ENCODE peak calls at places on chromosomes 7 and 10, in seven cellular contexts. S, X, P, I, J, L and V are unnamed samples.

GRCh38 chr7:80189638-80190037 is 55.0 kb downstream of the GNAI1 start:
- DNase-seq in S (no peak), X (no peak), P (no peak), I (no peak), J (no peak), L (no peak), V (no peak)

GRCh38 chr10:27223964-27224363 is 16.6 kb downstream of the ACBD5 start:
- DNase-seq in S (no peak), X (peak; percentile 64), P (peak; percentile 62), I (peak; percentile 39), J (peak; percentile 38), L (peak; percentile 16), V (peak; percentile 73)

GRCh38 chr7:66847879-66848810 is 72.9 kb upstream of the TMEM248 start:
- DNase-seq in S (no peak), X (no peak), P (peak; percentile 84), I (no peak), J (peak; percentile 12), L (peak; percentile 80), V (peak; percentile 72)

GRCh38 chr10:73758704-73759511 is 14.7 kb downstream of the SEC24C start:
- DNase-seq in S (no peak), X (no peak), P (no peak), I (no peak), J (no peak), L (no peak), V (no peak)

GRCh38 chr7:83697814-83698530 is 49.0 kb upstream of the SEMA3E start:
- DNase-seq in S (no peak), X (no peak), P (peak; percentile 4), I (no peak), J (no peak), L (no peak), V (peak; percentile 38)

GRCh38 chr10:110002801-110003523 is 4.8 kb upstream of the ADD3 start:
- DNase-seq in S (no peak), X (no peak), P (no peak), I (no peak), J (no peak), L (no peak), V (no peak)

GRCh38 chr7:55794527-55794926 is 68.0 kb downstream of the SEPTIN14 start:
- DNase-seq in S (peak; percentile 26), X (no peak), P (peak; percentile 1), I (no peak), J (no peak), L (no peak), V (no peak)

GRCh38 chr7:112646787-112647186 is 143.4 kb downstream of the TMEM168 start:
- DNase-seq in S (no peak), X (no peak), P (no peak), I (no peak), J (peak; percentile 77), L (no peak), V (no peak)

GRCh38 chr7:46317256-46317655 is 396.2 kb upstream of the IGFBP3 start:
- DNase-seq in S (no peak), X (no peak), P (peak; percentile 57), I (no peak), J (no peak), L (peak; percentile 31), V (peak; percentile 67)

GRCh38 chr7:133789951-133790350 is 337.2 kb upstream of the LRGUK start:
- DNase-seq in S (no peak), X (no peak), P (no peak), I (no peak), J (peak; percentile 23), L (peak; percentile 75), V (no peak)

GRCh38 chr10:13953371-13953770 is 366.6 kb downstream of the PRPF18 start:
- DNase-seq in S (no peak), X (no peak), P (peak; percentile 61), I (no peak), J (no peak), L (peak; percentile 67), V (no peak)

GRCh38 chr7:45138433-45139267 is 18.9 kb upstream of the RAMP3 start:
- DNase-seq in S (no peak), X (no peak), P (peak; percentile 19), I (no peak), J (no peak), L (no peak), V (no peak)

GRCh38 chr7:90599038-90599437 is 2.9 kb downstream of the CDK14 start:
- DNase-seq in S (no peak), X (no peak), P (no peak), I (no peak), J (no peak), L (peak; percentile 33), V (no peak)

GRCh38 chr7:103637080-103637479 is 191.1 kb upstream of the SLC26A5 start:
- DNase-seq in S (no peak), X (no peak), P (peak; percentile 89), I (no peak), J (no peak), L (peak; percentile 92), V (no peak)

GRCh38 chr10:106392781-106393180 is 771.7 kb downstream of the SORCS1 start:
- DNase-seq in S (no peak), X (no peak), P (no peak), I (no peak), J (peak; percentile 13), L (no peak), V (no peak)

GRCh38 chr7:20132596-20132995 is 84.6 kb downstream of the MACC1 start:
- DNase-seq in S (no peak), X (no peak), P (peak; percentile 15), I (no peak), J (no peak), L (no peak), V (peak; percentile 29)

GRCh38 chr10:91271886-91272285 is 51.4 kb downstream of the PCGF5 start:
- DNase-seq in S (no peak), X (no peak), P (peak; percentile 82), I (no peak), J (no peak), L (peak; percentile 42), V (peak; percentile 54)

GRCh38 chr10:59126992-59127391 is 49.5 kb upstream of the PHYHIPL start:
- DNase-seq in S (no peak), X (no peak), P (no peak), I (no peak), J (no peak), L (no peak), V (no peak)

GRCh38 chr7:29843738-29844137 is 37.4 kb downstream of the WIPF3 start:
- DNase-seq in S (no peak), X (no peak), P (no peak), I (no peak), J (no peak), L (no peak), V (no peak)

GRCh38 chr10:11757452-11757819 is 15.3 kb downstream of the ECHDC3 start:
- DNase-seq in S (no peak), X (no peak), P (peak; percentile 88), I (peak; percentile 81), J (no peak), L (peak; percentile 88), V (peak; percentile 42)

GRCh38 chr7:65404020-65404419 is 30.4 kb downstream of the ZNF92 start:
- DNase-seq in S (peak; percentile 16), X (no peak), P (no peak), I (no peak), J (no peak), L (no peak), V (no peak)

GRCh38 chr7:6139189-6139996 is 108.2 kb downstream of the ANKRD61 start:
- DNase-seq in S (no peak), X (no peak), P (no peak), I (no peak), J (no peak), L (no peak), V (no peak)

GRCh38 chr10:2111936-2112335 is 374.6 kb upstream of the ADARB2 start:
- DNase-seq in S (no peak), X (no peak), P (no peak), I (no peak), J (no peak), L (peak; percentile 94), V (no peak)

GRCh38 chr10:3624367-3624766 is 160.6 kb downstream of the KLF6 start:
- DNase-seq in S (no peak), X (peak; percentile 52), P (peak; percentile 69), I (no peak), J (no peak), L (peak; percentile 83), V (peak; percentile 34)

GRCh38 chr7:157627646-157628045 is 290.8 kb downstream of the DNAJB6 start:
- DNase-seq in S (no peak), X (no peak), P (no peak), I (no peak), J (no peak), L (peak; percentile 67), V (no peak)

GRCh38 chr10:128934492-128934891 is 532.5 kb upstream of the MGMT start:
- DNase-seq in S (no peak), X (no peak), P (no peak), I (no peak), J (no peak), L (no peak), V (no peak)

GRCh38 chr10:54559498-54559897 is 241.5 kb downstream of the PCDH15 start:
- DNase-seq in S (no peak), X (no peak), P (no peak), I (no peak), J (no peak), L (peak; percentile 89), V (no peak)

GRCh38 chr10:74924251-74924954 is 98.0 kb downstream of the KAT6B start:
- DNase-seq in S (peak; percentile 57), X (no peak), P (peak; percentile 94), I (no peak), J (no peak), L (peak; percentile 97), V (peak; percentile 92)
- H3K4me3 ChIP-seq in S (no peak overlapping the region), X (no peak overlapping the region), P (peak overlapping the region; percentile 55), I (no peak overlapping the region), J (no peak overlapping the region), L (peak overlapping the region; percentile 9), V (peak overlapping the region; percentile 70)

DNA sequence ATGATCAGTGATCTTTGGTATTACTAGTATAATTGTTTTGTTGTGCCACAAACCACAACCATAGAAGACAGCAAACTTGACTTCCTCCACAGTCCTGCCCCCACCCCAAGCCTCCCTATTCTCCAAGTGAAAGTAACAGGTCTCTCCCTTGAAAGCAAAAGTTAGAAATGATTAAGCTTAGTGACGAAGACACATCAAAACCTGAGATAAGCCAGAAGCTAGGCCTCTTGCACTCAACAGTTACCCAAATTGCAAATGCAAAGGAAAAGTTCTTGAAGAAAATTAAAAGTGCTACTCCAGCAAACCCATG is 7.5 kb downstream of the SAR1A start:
- DNase-seq in S (no peak), X (no peak), P (no peak), I (no peak), J (no peak), L (no peak), V (no peak)
- H3K4me1 ChIP-seq in S (peaks cover 6% of the 10 kb centered on the region), X (peaks cover 27% of the 10 kb centered on the region), P (peaks cover 50% of the 10 kb centered on the region), I (no peaks in the 10 kb centered on the region), J (peaks cover 6% of the 10 kb centered on the region), L (no peaks in the 10 kb centered on the region), V (peaks cover 91% of the 10 kb centered on the region)

GRCh38 chr7:159145544-159145891 is 851 bp upstream of the VIPR2 start:
- DNase-seq in S (no peak), X (no peak), P (peak; percentile 2), I (no peak), J (no peak), L (no peak), V (no peak)
- H3K4me3 ChIP-seq in S (no peak overlapping the region), X (no peak overlapping the region), P (no peak overlapping the region), I (peak overlapping the region; percentile 74), J (peak overlapping the region; percentile 81), L (no peak overlapping the region), V (no peak overlapping the region)

DNA sequence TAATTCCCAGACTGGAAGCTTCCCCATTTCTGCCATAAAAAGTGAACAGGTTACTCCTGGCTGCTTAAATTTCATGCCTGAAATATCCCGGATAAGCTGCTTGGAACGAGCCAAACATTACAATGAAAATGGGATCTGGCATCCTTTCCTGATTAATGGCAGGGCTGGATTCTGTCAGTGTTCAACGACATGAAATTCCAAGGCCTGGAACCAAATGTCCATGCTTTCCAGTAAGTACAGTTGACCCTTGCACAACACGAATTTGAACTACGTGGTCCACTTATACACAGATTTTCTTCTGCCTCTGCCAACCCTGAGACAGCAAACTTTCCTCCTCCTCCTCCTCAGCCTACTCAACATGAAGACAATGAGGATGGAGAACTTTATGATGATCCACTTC is 65.4 kb downstream of the SGMS1 start:
- DNase-seq in S (no peak), X (no peak), P (no peak), I (no peak), J (no peak), L (peak; percentile 68), V (no peak)
- H3K4me1 ChIP-seq in S (peaks cover 6% of the 10 kb centered on the region), X (peaks cover 27% of the 10 kb centered on the region), P (peaks cover 62% of the 10 kb centered on the region), I (peaks cover 16% of the 10 kb centered on the region), J (peaks cover 12% of the 10 kb centered on the region), L (peaks cover 35% of the 10 kb centered on the region), V (peaks cover 49% of the 10 kb centered on the region)